ENCODE peak calls at places on chromosomes 4 and X, in five cellular contexts. W is CD8-positive, alpha-beta memory T cell; D is neural progenitor cell; S is WERI-Rb-1; M is pancreas. P is an unnamed sample.

GRCh38 chr4:121253961-121254360 is 89.8 kb upstream of the TNIP3 start:
- DNase-seq in W (no peak), D (no peak), S (no peak), M (no peak), P (no peak)

GRCh38 chr4:7805533-7806079 is 134.1 kb downstream of the AFAP1 start:
- DNase-seq in W (no peak), D (peak; percentile 61), S (no peak), M (peak; percentile 80), P (no peak)

GRCh38 chr4:128294464-128294863 is 6.9 kb upstream of the PGRMC2 start:
- DNase-seq in W (no peak), D (no peak), S (no peak), M (no peak), P (no peak)

GRCh38 chr4:176467011-176467410 is 147.2 kb downstream of the SPCS3 start:
- DNase-seq in W (no peak), D (no peak), S (no peak), M (no peak), P (no peak)

GRCh38 chr4:113260671-113261070 is 211.2 kb downstream of the ANK2 start:
- DNase-seq in W (no peak), D (no peak), S (no peak), M (no peak), P (no peak)

GRCh38 chrX:117713411-117713810 is 403.2 kb downstream of the KLHL13 start:
- DNase-seq in W (no peak), D (no peak), S (no peak), M (no peak), P (no peak)

GRCh38 chr4:112706840-112707207 is 69.9 kb downstream of the LARP7 start:
- DNase-seq in W (no peak), D (no peak), S (no peak), M (no peak), P (no peak)

GRCh38 chrX:122982521-122982920 is 201.6 kb upstream of the GRIA3 start:
- DNase-seq in W (no peak), D (no peak), S (no peak), M (no peak), P (no peak)

GRCh38 chrX:134599173-134599914 is 58.9 kb downstream of the PLAC1 start:
- DNase-seq in W (no peak), D (no peak), S (no peak), M (no peak), P (peak; percentile 38)

GRCh38 chrX:6226053-6226645 is 2.5 kb downstream of the NLGN4X start:
- DNase-seq in W (no peak), D (peak; percentile 63), S (peak; percentile 7), M (no peak), P (peak; percentile 49)

GRCh38 chrX:150694738-150695410 is 1.7 kb downstream of the MTMR1 start:
- DNase-seq in W (peak; percentile 9), D (peak; percentile 4), S (no peak), M (no peak), P (no peak)

GRCh38 chr4:187606581-187606980 is 389.0 kb upstream of the ZFP42 start:
- DNase-seq in W (peak; percentile 2), D (peak; percentile 73), S (peak; percentile 37), M (peak; percentile 45), P (no peak)

GRCh38 chrX:56733459-56734046 is 4.5 kb downstream of the NBDY start:
- DNase-seq in W (peak; percentile 42), D (peak; percentile 73), S (peak; percentile 48), M (peak; percentile 42), P (peak; percentile 35)

GRCh38 chr4:145843148-145843547 is 95.5 kb downstream of the ZNF827 start:
- DNase-seq in W (no peak), D (no peak), S (no peak), M (no peak), P (no peak)

GRCh38 chr4:147299205-147299604 is 181.7 kb upstream of the EDNRA start:
- DNase-seq in W (no peak), D (no peak), S (no peak), M (no peak), P (no peak)

GRCh38 chr4:120850048-120850599 is 72.4 kb downstream of the PRDM5 start:
- DNase-seq in W (no peak), D (no peak), S (no peak), M (no peak), P (no peak)

GRCh38 chr4:106365613-106366012 is 3.0 kb downstream of the GIMD1 start:
- DNase-seq in W (no peak), D (no peak), S (no peak), M (no peak), P (no peak)

GRCh38 chr4:147560632-147561031 is 56.6 kb upstream of the TMEM184C start:
- DNase-seq in W (no peak), D (no peak), S (no peak), M (no peak), P (no peak)

GRCh38 chrX:3244203-3244743 is 102.2 kb downstream of the MXRA5 start:
- DNase-seq in W (no peak), D (no peak), S (no peak), M (no peak), P (no peak)

GRCh38 chr4:100895572-100896197 is 377.9 kb upstream of the EMCN start:
- DNase-seq in W (peak; percentile 8), D (no peak), S (no peak), M (no peak), P (no peak)

GRCh38 chrX:44352739-44353138 is 9.3 kb upstream of the EFHC2 start:
- DNase-seq in W (no peak), D (no peak), S (no peak), M (no peak), P (no peak)

GRCh38 chrX:15549189-15550012 is 48.8 kb downstream of the BMX start:
- DNase-seq in W (no peak), D (no peak), S (no peak), M (no peak), P (no peak)

GRCh38 chr4:99710020-99710419 is 52.4 kb upstream of the C4orf54 start:
- DNase-seq in W (no peak), D (no peak), S (no peak), M (no peak), P (no peak)

GRCh38 chrX:129833153-129834004 is 10.3 kb downstream of the ZDHHC9 start:
- DNase-seq in W (no peak), D (no peak), S (peak; percentile 60), M (no peak), P (no peak)

GRCh38 chr4:2079006-2079405 is 19.9 kb downstream of the NAT8L start:
- DNase-seq in W (no peak), D (no peak), S (no peak), M (peak; percentile 4), P (no peak)

GRCh38 chr4:24244663-24245519 is 339.5 kb downstream of the DHX15 start:
- DNase-seq in W (no peak), D (peak; percentile 34), S (no peak), M (no peak), P (no peak)

GRCh38 chr4:57231781-57232180 is 121.6 kb upstream of the IGFBP7 start:
- DNase-seq in W (no peak), D (no peak), S (no peak), M (no peak), P (no peak)

DNA sequence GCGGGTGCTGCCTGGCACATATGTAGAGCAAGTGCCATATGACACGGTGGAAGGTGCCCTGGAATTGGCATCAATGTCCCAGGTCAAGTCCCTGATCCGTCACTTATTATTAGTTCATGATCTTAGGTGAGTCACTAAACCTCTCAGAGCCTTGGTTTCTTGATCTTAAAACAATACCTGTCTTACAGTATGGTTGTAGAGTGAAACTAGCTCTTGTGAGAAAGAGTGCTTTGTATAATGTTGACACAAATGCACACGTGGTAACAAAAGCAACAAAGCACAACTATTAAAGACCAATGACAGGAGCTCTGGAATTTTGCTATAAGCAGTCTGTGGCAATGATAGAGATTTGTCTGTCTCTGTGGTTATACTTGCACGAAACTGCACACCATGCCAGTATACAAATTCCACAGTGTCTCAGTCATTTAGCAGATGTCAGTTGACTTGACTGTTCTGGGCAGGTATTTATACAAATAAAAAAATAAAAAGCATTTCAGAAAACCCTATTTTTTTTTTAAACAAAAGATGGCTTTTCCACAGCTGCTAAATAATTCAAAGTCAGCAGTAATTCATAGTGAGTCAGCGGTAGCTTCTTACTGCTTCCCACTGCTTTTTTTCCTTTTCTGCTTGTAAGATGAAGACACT is 19.7 kb upstream of the ACSL1 start:
- DNase-seq in W (no peak), D (no peak), S (no peak), M (no peak), P (no peak)
- H3K27ac ChIP-seq in W (no peak overlapping the region), D (no peak overlapping the region), S (no peak overlapping the region), M (no peak overlapping the region), P (no peak overlapping the region)

GRCh38 chr4:26887809-26888208 is 27.2 kb downstream of the STIM2 start:
- DNase-seq in W (no peak), D (no peak), S (no peak), M (no peak), P (no peak)

GRCh38 chr4:26879805-26880204 is 19.2 kb downstream of the STIM2 start:
- DNase-seq in W (peak; percentile 26), D (no peak), S (no peak), M (no peak), P (no peak)

GRCh38 chr4:26887143-26887542 is 26.5 kb downstream of the STIM2 start:
- DNase-seq in W (peak; percentile 30), D (no peak), S (no peak), M (no peak), P (no peak)

GRCh38 chr4:26885912-26886274 is 25.3 kb downstream of the STIM2 start:
- DNase-seq in W (peak; percentile 78), D (no peak), S (no peak), M (no peak), P (no peak)

DNA sequence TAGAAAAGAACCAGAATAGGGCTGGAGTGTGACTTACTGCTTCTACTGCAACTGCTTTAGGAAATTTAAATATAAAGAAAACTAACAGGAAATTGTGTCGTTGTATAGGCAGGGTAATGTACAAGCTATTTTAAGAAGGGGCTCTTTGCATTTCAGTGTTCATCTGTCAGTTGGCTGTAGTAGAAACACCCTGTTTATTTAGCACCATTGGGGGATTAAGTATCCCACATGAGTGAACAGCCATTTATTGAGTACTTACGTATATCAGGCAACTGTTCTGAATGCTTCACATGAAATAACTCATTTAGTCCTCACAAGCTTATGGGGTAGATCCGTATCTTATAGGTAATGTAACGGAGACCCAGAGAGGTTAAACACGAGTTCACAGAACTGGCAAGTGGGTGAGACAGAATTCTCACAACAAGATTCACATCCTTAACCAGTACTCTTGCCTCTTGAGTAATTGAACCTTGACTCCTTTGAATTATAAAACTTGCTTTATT is 23.9 kb downstream of the STIM2 start:
- DNase-seq in W (peak; percentile 65), D (no peak), S (no peak), M (no peak), P (no peak)
- H3K27ac ChIP-seq in W (peak overlapping the region; percentile 67), D (no peak overlapping the region), S (no peak overlapping the region), M (no peak overlapping the region), P (no peak overlapping the region)

GRCh38 chr4:153612878-153613277 is 71.2 kb upstream of the TLR2 start:
- DNase-seq in W (no peak), D (no peak), S (no peak), M (no peak), P (no peak)

GRCh38 chr4:153619811-153620210 is 64.3 kb upstream of the TLR2 start:
- DNase-seq in W (no peak), D (peak; percentile 53), S (no peak), M (no peak), P (no peak)

GRCh38 chr4:153618831-153619230 is 65.2 kb upstream of the TLR2 start:
- DNase-seq in W (no peak), D (peak; percentile 16), S (no peak), M (no peak), P (no peak)

GRCh38 chr4:153620352-153620751 is 63.7 kb upstream of the TLR2 start:
- DNase-seq in W (no peak), D (no peak), S (no peak), M (no peak), P (no peak)

GRCh38 chr4:153616005-153616555 is 68.0 kb upstream of the TLR2 start:
- DNase-seq in W (no peak), D (no peak), S (no peak), M (no peak), P (no peak)
- H3K27ac ChIP-seq in W (no peak overlapping the region), D (no peak overlapping the region), S (no peak overlapping the region), M (no peak overlapping the region), P (no peak overlapping the region)

GRCh38 chrX:107734646-107735045 is 40.9 kb downstream of the TSC22D3 start:
- DNase-seq in W (no peak), D (no peak), S (no peak), M (no peak), P (no peak)
- H3K27ac ChIP-seq in W (no peak overlapping the region), D (no peak overlapping the region), S (no peak overlapping the region), M (peak overlapping the region; percentile 4), P (peak overlapping the region; percentile 21)